ENCODE peak calls at places on chromosomes 11 and 22, in six cellular contexts. R, F, O, D, S and B are unnamed samples.
A peak's percentile ranks its signal among the peaks of the same experiment; 100 is the strongest.

GRCh38 chr11:31809857-31810778 is 1.0 kb downstream of the PAX6 start:
- DNase-seq in R (no peak), F (no peak), O (peak; percentile 85), D (no peak), S (peak; percentile 52), B (no peak)

GRCh38 chr11:132719684-132720083 is 812.6 kb downstream of the OPCML start:
- DNase-seq in R (no peak), F (no peak), O (no peak), D (no peak), S (peak; percentile 15), B (no peak)

GRCh38 chr11:34468209-34468841 is 29.6 kb downstream of the CAT start:
- DNase-seq in R (no peak), F (no peak), O (peak; percentile 80), D (peak; percentile 13), S (no peak), B (no peak)

GRCh38 chr11:14713518-14714244 is 70.1 kb downstream of the PDE3B start:
- DNase-seq in R (no peak), F (no peak), O (no peak), D (no peak), S (no peak), B (no peak)

GRCh38 chr11:6640985-6641701 is 14.5 kb downstream of the DCHS1 start:
- DNase-seq in R (no peak), F (no peak), O (no peak), D (no peak), S (no peak), B (no peak)

GRCh38 chr11:113694390-113694789 is 11.7 kb downstream of the TMPRSS5 start:
- DNase-seq in R (no peak), F (no peak), O (no peak), D (no peak), S (no peak), B (no peak)

GRCh38 chr22:29720824-29721323 is 1.1 kb downstream of the CABP7 start:
- DNase-seq in R (no peak), F (no peak), O (no peak), D (no peak), S (no peak), B (no peak)

GRCh38 chr22:48316245-48316875 is 1511.3 kb downstream of the BRD1 start:
- DNase-seq in R (no peak), F (no peak), O (peak; percentile 42), D (no peak), S (no peak), B (no peak)

GRCh38 chr11:114216804-114217195 is 79.4 kb upstream of the NNMT start:
- DNase-seq in R (no peak), F (no peak), O (no peak), D (no peak), S (no peak), B (no peak)

GRCh38 chr11:18844753-18845367 is 53.3 kb upstream of the PTPN5 start:
- DNase-seq in R (no peak), F (no peak), O (no peak), D (no peak), S (peak; percentile 30), B (no peak)

GRCh38 chr11:19060629-19061028 is at the start of gene MRGPRX2:
- DNase-seq in R (no peak), F (no peak), O (no peak), D (no peak), S (no peak), B (no peak)

GRCh38 chr11:117915672-117916235 is 13.4 kb downstream of the TMPRSS13 start:
- DNase-seq in R (no peak), F (no peak), O (peak; percentile 38), D (no peak), S (no peak), B (no peak)

GRCh38 chr22:17366830-17367229 is 2.4 kb upstream of the CECR2 start:
- DNase-seq in R (no peak), F (no peak), O (peak; percentile 94), D (peak; percentile 17), S (no peak), B (no peak)

GRCh38 chr11:87368876-87369480 is 331.2 kb downstream of the TMEM135 start:
- DNase-seq in R (no peak), F (no peak), O (no peak), D (no peak), S (peak; percentile 72), B (no peak)

GRCh38 chr22:43945632-43946390 is 9.4 kb upstream of the SAMM50 start:
- DNase-seq in R (no peak), F (no peak), O (peak; percentile 90), D (peak; percentile 70), S (peak; percentile 45), B (no peak)

GRCh38 chr11:61069427-61069826 is 32.9 kb upstream of the CD5 start:
- DNase-seq in R (no peak), F (no peak), O (peak; percentile 26), D (no peak), S (no peak), B (no peak)

GRCh38 chr11:122709042-122709760 is 53.7 kb downstream of the UBASH3B start:
- DNase-seq in R (no peak), F (no peak), O (no peak), D (no peak), S (peak; percentile 89), B (no peak)

GRCh38 chr22:30040499-30041055 is 39.7 kb upstream of the HORMAD2 start:
- DNase-seq in R (no peak), F (no peak), O (peak; percentile 43), D (no peak), S (no peak), B (no peak)

GRCh38 chr11:109377039-109377742 is 44.8 kb upstream of the C11orf87 start:
- DNase-seq in R (no peak), F (no peak), O (no peak), D (no peak), S (no peak), B (no peak)

GRCh38 chr11:125229916-125230315 is 65.4 kb downstream of the PKNOX2 start:
- DNase-seq in R (no peak), F (no peak), O (no peak), D (no peak), S (no peak), B (no peak)

GRCh38 chr11:47188262-47188661 is 2.0 kb upstream of the PACSIN3 start:
- DNase-seq in R (no peak), F (no peak), O (no peak), D (no peak), S (no peak), B (no peak)

GRCh38 chr11:11731311-11732083 is 109.7 kb upstream of the GALNT18 start:
- DNase-seq in R (no peak), F (no peak), O (no peak), D (no peak), S (peak; percentile 78), B (peak; percentile 32)

GRCh38 chr22:50678651-50679521 is 6.3 kb downstream of the SHANK3 start:
- DNase-seq in R (no peak), F (no peak), O (no peak), D (no peak), S (no peak), B (no peak)

GRCh38 chr11:63804259-63804658 is 9.0 kb upstream of the SPINDOC start:
- DNase-seq in R (no peak), F (no peak), O (no peak), D (peak; percentile 64), S (no peak), B (no peak)

GRCh38 chr11:43825217-43825816 is 55.3 kb upstream of the ALKBH3 start:
- DNase-seq in R (no peak), F (no peak), O (peak; percentile 54), D (no peak), S (no peak), B (no peak)

GRCh38 chr22:44797181-44797720 is 44.9 kb downstream of the ARHGAP8 start:
- DNase-seq in R (no peak), F (no peak), O (no peak), D (no peak), S (no peak), B (no peak)

GRCh38 chr22:45867118-45867905 is 109.7 kb downstream of the WNT7B start:
- DNase-seq in R (no peak), F (no peak), O (peak; percentile 83), D (no peak), S (no peak), B (no peak)
- TF ChIP-seq CTCF in R (no peak), F (peak; percentile 23), O (peak; percentile 68), D (peak; percentile 5), S (peak; percentile 8), B (no peak)

GRCh38 chr11:13227676-13228255 is 49.8 kb upstream of the BMAL1 start:
- DNase-seq in R (no peak), F (no peak), O (peak; percentile 14), D (no peak), S (no peak), B (no peak)

GRCh38 chr11:13224324-13224723 is 53.3 kb upstream of the BMAL1 start:
- DNase-seq in R (no peak), F (no peak), O (no peak), D (no peak), S (no peak), B (no peak)

GRCh38 chr11:13223112-13223511 is 54.5 kb upstream of the BMAL1 start:
- DNase-seq in R (no peak), F (no peak), O (no peak), D (no peak), S (no peak), B (no peak)

GRCh38 chr11:13222285-13222684 is 55.3 kb upstream of the BMAL1 start:
- DNase-seq in R (no peak), F (no peak), O (peak; percentile 58), D (no peak), S (peak; percentile 52), B (no peak)

GRCh38 chr11:13225058-13226001 is 52.3 kb upstream of the BMAL1 start:
- DNase-seq in R (no peak), F (no peak), O (no peak), D (no peak), S (no peak), B (no peak)
- TF ChIP-seq CTCF in R (no peak), F (no peak), O (peak; percentile 50), D (no peak), S (no peak), B (no peak)

DNA sequence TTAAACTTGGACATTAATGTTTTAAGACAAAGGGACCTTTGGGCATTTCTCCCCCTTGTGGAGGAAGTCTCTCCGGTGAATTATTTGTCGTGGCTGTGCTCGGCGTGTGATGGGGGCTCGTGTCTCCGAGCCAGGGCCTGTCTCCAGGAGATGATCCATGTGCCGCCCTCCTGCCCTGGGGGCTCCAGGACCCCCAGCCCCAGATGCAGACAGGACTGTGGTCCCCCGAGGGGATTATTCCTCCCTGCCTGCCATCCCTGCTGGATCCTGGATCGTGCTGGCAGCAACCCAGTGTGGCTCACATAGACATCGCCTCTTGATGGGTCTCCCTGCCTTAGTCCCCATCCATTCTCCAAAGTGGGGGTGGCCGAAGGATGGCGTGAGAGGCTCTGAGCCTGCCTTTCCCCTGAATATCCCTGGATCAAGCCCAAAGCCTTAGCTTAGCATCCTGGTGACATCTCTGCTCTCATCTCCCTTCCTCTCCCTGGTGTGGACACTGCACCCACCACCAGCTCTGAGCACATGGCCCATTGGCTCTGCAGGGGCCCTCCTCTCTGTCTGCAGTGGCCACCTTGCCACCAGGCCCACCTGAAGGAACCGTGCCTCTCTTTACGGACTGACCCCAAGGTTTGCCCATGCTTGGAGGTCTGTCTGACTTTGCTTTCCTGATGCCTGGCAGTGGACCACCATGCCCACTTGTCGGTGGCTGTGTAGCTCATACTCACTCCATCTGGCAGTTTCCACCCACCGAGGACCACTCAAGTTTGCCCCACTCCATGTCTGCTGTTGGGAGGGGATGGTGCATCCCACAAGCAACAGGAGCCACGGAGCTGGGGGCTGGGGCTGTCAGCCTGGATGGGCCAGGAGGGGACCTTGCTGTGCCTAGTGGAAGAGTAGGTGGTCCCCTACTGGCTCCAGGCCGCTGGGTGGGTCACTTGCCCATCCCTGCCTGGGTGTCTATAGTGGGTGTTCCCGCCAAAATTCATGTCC is 56.7 kb downstream of the SMIM38 start:
- DNase-seq in R (no peak), F (no peak), O (peak; percentile 58), D (no peak), S (no peak), B (no peak)
- TF ChIP-seq CTCF in R (peak; percentile 35), F (peak; percentile 28), O (peak; percentile 69), D (peak; percentile 3), S (peak; percentile 42), B (peak; percentile 37)

GRCh38 chr11:95968585-95968984 is 44.7 kb upstream of the MTMR2 start:
- DNase-seq in R (no peak), F (no peak), O (no peak), D (no peak), S (no peak), B (no peak)
- TF ChIP-seq CTCF in R (peak; percentile 38), F (peak; percentile 20), O (peak; percentile 37), D (no peak), S (peak; percentile 52), B (peak; percentile 47)